ENCODE peak calls at places on chromosomes 4 and X, in five cellular contexts. P, N, L, R and G are unnamed samples.

GRCh38 chr4:131091896-131092295 is 1995.9 kb downstream of the C4orf33 start:
- DNase-seq in R (no peak), P (no peak), L (peak; percentile 4), N (no peak), G (no peak)

GRCh38 chr4:107379054-107379869 is 340.8 kb downstream of the PAPSS1 start:
- DNase-seq in L (peak; percentile 47), R (no peak), P (no peak), N (no peak), G (no peak)

GRCh38 chr4:6319530-6320150 is 50.0 kb downstream of the WFS1 start:
- DNase-seq in R (no peak), P (no peak), N (no peak), L (no peak), G (no peak)

GRCh38 chr4:1105662-1106061 is 7.7 kb downstream of the RNF212 start:
- DNase-seq in P (no peak), L (no peak), R (peak; percentile 76), N (no peak), G (no peak)

GRCh38 chrX:116272328-116272727 is 101.8 kb downstream of the AGTR2 start:
- DNase-seq in L (peak; percentile 69), N (peak; percentile 30), P (no peak), R (no peak), G (no peak)

GRCh38 chr4:121479801-121480200 is 99.0 kb upstream of the QRFPR start:
- DNase-seq in N (no peak), P (no peak), R (no peak), L (no peak), G (no peak)

GRCh38 chr4:10115657-10116624 is 658 bp downstream of the WDR1 start:
- DNase-seq in P (peak; percentile 78), L (no peak), N (peak; percentile 66), R (peak; percentile 78), G (no peak)

GRCh38 chr4:26687728-26688127 is 103.8 kb downstream of the TBC1D19 start:
- DNase-seq in P (no peak), L (peak; percentile 94), N (no peak), R (no peak), G (no peak)

GRCh38 chrX:136147966-136148365 is 633 bp downstream of the FHL1 start:
- DNase-seq in R (no peak), P (no peak), L (no peak), N (no peak), G (no peak)

GRCh38 chrX:67787196-67787595 is 243.4 kb downstream of the AR start:
- DNase-seq in L (no peak), P (no peak), R (no peak), N (no peak), G (no peak)

GRCh38 chr4:4490041-4490440 is 51.8 kb downstream of the STX18 start:
- DNase-seq in L (peak; percentile 39), N (no peak), P (no peak), R (no peak), G (no peak)

GRCh38 chr4:127601029-127601428 is 31.7 kb upstream of the INTU start:
- DNase-seq in R (no peak), P (no peak), L (peak; percentile 43), N (no peak), G (no peak)

GRCh38 chrX:66872771-66873170 is 233.9 kb upstream of the EDA2R start:
- DNase-seq in N (no peak), P (no peak), R (no peak), L (no peak), G (no peak)

GRCh38 chrX:3699841-3700381 is 13.5 kb downstream of the PRKX start:
- DNase-seq in N (no peak), R (no peak), L (no peak), P (no peak), G (no peak)

GRCh38 chr4:185036842-185037241 is 18.6 kb downstream of the HELT start:
- DNase-seq in P (no peak), L (no peak), R (no peak), N (no peak), G (no peak)

GRCh38 chr4:74283614-74284013 is 24.7 kb upstream of the EPGN start:
- DNase-seq in P (no peak), R (no peak), L (peak; percentile 51), N (no peak), G (no peak)

GRCh38 chr4:86043755-86044592 is 315.9 kb downstream of the MAPK10 start:
- DNase-seq in R (peak; percentile 40), N (no peak), P (no peak), L (peak; percentile 55), G (no peak)

GRCh38 chr4:5839751-5840674 is 52.9 kb downstream of the CRMP1 start:
- DNase-seq in P (no peak), R (no peak), N (no peak), L (no peak), G (peak; percentile 62)

GRCh38 chr4:126957555-126958440 is 675.0 kb upstream of the INTU start:
- DNase-seq in R (no peak), L (peak; percentile 52), N (no peak), P (no peak), G (no peak)

GRCh38 chr4:77236806-77237205 is 79.8 kb downstream of the CCNG2 start:
- DNase-seq in N (no peak), L (no peak), P (no peak), R (no peak), G (no peak)

GRCh38 chr4:77235289-77235854 is 78.4 kb downstream of the CCNG2 start:
- DNase-seq in R (no peak), P (no peak), L (no peak), N (no peak), G (no peak)

GRCh38 chr4:77226939-77227705 is 70.1 kb downstream of the CCNG2 start:
- DNase-seq in N (no peak), R (no peak), P (no peak), L (no peak), G (no peak)

GRCh38 chr4:77229433-77229832 is 72.4 kb downstream of the CCNG2 start:
- DNase-seq in R (no peak), L (no peak), N (no peak), P (no peak), G (no peak)

DNA sequence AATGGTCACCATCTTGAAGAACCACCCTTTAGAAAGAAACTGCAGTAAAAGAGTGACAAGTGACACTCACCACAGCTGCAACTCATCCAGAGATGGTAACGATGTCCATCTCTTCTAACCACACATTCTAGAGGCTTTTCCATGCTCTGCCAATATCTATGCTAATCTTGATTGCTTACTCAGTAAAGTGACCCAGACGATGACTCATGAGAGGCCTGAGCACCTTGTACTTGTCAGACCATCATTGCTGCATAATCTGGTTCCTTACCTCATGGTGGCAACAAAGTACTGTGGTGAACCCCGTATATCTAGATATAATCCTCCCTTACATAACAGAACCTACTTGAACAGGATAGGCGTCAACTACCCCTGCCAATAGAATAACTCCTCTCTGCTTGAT is 75.6 kb downstream of the CCNG2 start:
- DNase-seq in L (peak; percentile 11), P (no peak), R (no peak), N (no peak), G (no peak)
- H3K27ac ChIP-seq in L (no peak overlapping the region), P (no peak overlapping the region), R (no peak overlapping the region), N (no peak overlapping the region), G (no peak overlapping the region)

DNA sequence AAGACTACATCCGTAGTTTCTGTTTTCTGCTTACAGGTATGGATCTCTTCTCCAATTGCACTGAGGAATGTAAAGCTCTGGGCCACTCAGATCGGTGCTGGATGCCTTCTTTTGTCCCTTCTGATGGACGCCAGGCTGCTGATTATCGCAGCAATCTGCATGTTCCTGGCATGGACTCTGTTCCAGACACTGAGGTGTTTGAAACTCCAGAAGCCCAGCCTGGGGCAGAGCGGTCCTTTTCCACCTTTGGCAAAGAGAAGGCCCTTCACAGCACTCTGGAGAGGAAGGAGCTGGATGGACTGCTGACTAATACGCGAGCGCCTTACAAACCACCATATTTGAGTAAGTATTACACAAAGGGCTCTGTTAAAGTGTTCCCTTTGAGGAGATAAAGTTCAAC is 13.8 kb downstream of the PCDH10 start:
- DNase-seq in P (no peak), L (no peak), R (no peak), N (no peak), G (no peak)
- H3K27ac ChIP-seq in P (no peak overlapping the region), L (no peak overlapping the region), R (no peak overlapping the region), N (no peak overlapping the region), G (peak overlapping the region; percentile 66)

DNA sequence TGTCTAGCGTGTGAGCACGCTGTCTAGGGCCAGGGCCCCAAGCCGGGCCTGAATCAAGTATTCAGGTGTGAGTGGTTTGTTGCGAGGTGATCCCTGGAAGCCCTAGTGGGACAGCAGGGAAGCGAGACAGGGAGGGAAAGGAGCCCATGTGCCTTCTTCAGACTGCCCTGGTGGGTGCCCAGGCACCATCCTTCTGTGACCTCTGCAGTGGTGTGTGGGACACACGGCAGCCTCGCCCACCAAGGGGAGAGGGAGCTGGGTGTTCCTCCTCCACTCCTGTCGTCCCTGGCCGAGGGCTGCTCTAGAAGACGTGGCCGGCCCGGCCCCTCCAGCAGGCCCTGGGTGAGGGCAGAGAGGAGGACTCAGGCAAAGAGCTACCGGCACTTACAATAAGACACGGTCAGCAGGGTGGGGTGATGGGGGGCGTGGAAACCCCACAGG is 47.4 kb downstream of the HTRA3 start:
- DNase-seq in L (no peak), P (no peak), R (peak; percentile 7), N (no peak), G (peak; percentile 36)
- H3K27ac ChIP-seq in L (no peak overlapping the region), P (no peak overlapping the region), R (no peak overlapping the region), N (no peak overlapping the region), G (no peak overlapping the region)

GRCh38 chr4:47031713-47032404 is 492 bp downstream of the GABRB1 start:
- DNase-seq in L (no peak), P (no peak), N (no peak), R (peak; percentile 19), G (peak; percentile 17)
- H3K27ac ChIP-seq in L (peak overlapping the region; percentile 3), P (no peak overlapping the region), N (no peak overlapping the region), R (no peak overlapping the region), G (peak overlapping the region; percentile 68)

DNA sequence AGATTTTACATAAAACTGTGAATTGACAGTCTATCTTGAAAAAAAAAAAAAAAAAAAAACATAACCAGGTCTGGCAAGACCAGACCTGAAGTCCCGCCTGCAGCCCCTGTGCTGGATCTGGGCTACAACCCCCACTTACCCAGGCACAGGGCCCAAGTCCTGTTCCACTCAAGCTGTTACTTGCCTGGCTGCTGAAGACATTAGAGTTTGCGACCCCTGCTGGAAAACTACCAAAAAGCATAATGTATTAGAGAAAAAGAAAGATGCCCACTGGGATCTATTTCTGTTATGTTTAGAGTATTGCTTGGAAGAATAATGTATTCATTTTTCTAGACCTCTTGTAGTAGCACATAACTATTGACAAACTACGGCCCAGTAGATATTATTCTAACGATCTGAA is 4.7 kb downstream of the HS3ST1 start:
- DNase-seq in N (no peak), L (peak; percentile 4), R (peak; percentile 65), P (peak; percentile 60), G (no peak)
- H3K27ac ChIP-seq in N (no peak overlapping the region), L (no peak overlapping the region), R (no peak overlapping the region), P (peak overlapping the region; percentile 48), G (no peak overlapping the region)